ENCODE peak calls at places on chromosome 3, in ten cellular contexts. One of them, this sample, is unnamed.

GRCh38 chr3:185657691-185658503 is 71.8 kb downstream of the SENP2 start:
- DNase-seq in stimulated activated naive CD8-positive, alpha-beta T cell treated with anti-CD3 and anti-CD28 coated beads, Interleukin-15, Interleukin-2, amounts not matched to agents 100 U/mL and 50 U/mL, for 24 hours: no peak
- DNase-seq in NCI-H1694 treated with DMSO at 0.1 percent for 48 hours: no peak
- DNase-seq in activated naive CD4-positive, alpha-beta T cell: no peak
- DNase-seq in globus pallidus: no peak
- DNase-seq in AML-193: no peak
- DNase-seq in HS-5: no peak
- DNase-seq in T-cell: no peak
- DNase-seq in retina: no peak
- DNase-seq in ELF-1: no peak
- DNase-seq in this sample: no peak

GRCh38 chr3:16060358-16060852 is 114.1 kb upstream of the GALNT15 start:
- DNase-seq in stimulated activated naive CD8-positive, alpha-beta T cell treated with anti-CD3 and anti-CD28 coated beads, Interleukin-15, Interleukin-2, amounts not matched to agents 100 U/mL and 50 U/mL, for 24 hours: no peak
- DNase-seq in NCI-H1694 treated with DMSO at 0.1 percent for 48 hours: no peak
- DNase-seq in activated naive CD4-positive, alpha-beta T cell: no peak
- DNase-seq in globus pallidus: peak
- DNase-seq in AML-193: no peak
- DNase-seq in HS-5: peak
- DNase-seq in T-cell: no peak
- DNase-seq in retina: no peak
- DNase-seq in ELF-1: peak
- DNase-seq in this sample: no peak

GRCh38 chr3:57974796-57975388 is 33.3 kb upstream of the FLNB start:
- DNase-seq in stimulated activated naive CD8-positive, alpha-beta T cell treated with anti-CD3 and anti-CD28 coated beads, Interleukin-15, Interleukin-2, amounts not matched to agents 100 U/mL and 50 U/mL, for 24 hours: no peak
- DNase-seq in NCI-H1694 treated with DMSO at 0.1 percent for 48 hours: no peak
- DNase-seq in activated naive CD4-positive, alpha-beta T cell: no peak
- DNase-seq in globus pallidus: no peak
- DNase-seq in AML-193: no peak
- DNase-seq in HS-5: peak
- DNase-seq in T-cell: no peak
- DNase-seq in retina: no peak
- DNase-seq in ELF-1: peak
- DNase-seq in this sample: peak

GRCh38 chr3:71310595-71311319 is 272.8 kb downstream of the FOXP1 start:
- DNase-seq in stimulated activated naive CD8-positive, alpha-beta T cell treated with anti-CD3 and anti-CD28 coated beads, Interleukin-15, Interleukin-2, amounts not matched to agents 100 U/mL and 50 U/mL, for 24 hours: no peak
- DNase-seq in NCI-H1694 treated with DMSO at 0.1 percent for 48 hours: no peak
- DNase-seq in activated naive CD4-positive, alpha-beta T cell: no peak
- DNase-seq in globus pallidus: peak
- DNase-seq in AML-193: no peak
- DNase-seq in HS-5: no peak
- DNase-seq in T-cell: no peak
- DNase-seq in retina: no peak
- DNase-seq in ELF-1: peak
- DNase-seq in this sample: peak

GRCh38 chr3:38521391-38521987 is 25.3 kb downstream of the EXOG start:
- DNase-seq in stimulated activated naive CD8-positive, alpha-beta T cell treated with anti-CD3 and anti-CD28 coated beads, Interleukin-15, Interleukin-2, amounts not matched to agents 100 U/mL and 50 U/mL, for 24 hours: peak
- DNase-seq in NCI-H1694 treated with DMSO at 0.1 percent for 48 hours: peak
- DNase-seq in activated naive CD4-positive, alpha-beta T cell: peak
- DNase-seq in globus pallidus: peak
- DNase-seq in AML-193: peak
- DNase-seq in HS-5: peak
- DNase-seq in T-cell: peak
- DNase-seq in retina: peak
- DNase-seq in ELF-1: peak
- DNase-seq in this sample: peak

GRCh38 chr3:124885466-124886167 is 1.5 kb downstream of the ITGB5 start:
- DNase-seq in stimulated activated naive CD8-positive, alpha-beta T cell treated with anti-CD3 and anti-CD28 coated beads, Interleukin-15, Interleukin-2, amounts not matched to agents 100 U/mL and 50 U/mL, for 24 hours: no peak
- DNase-seq in NCI-H1694 treated with DMSO at 0.1 percent for 48 hours: no peak
- DNase-seq in activated naive CD4-positive, alpha-beta T cell: no peak
- DNase-seq in globus pallidus: peak
- DNase-seq in AML-193: no peak
- DNase-seq in HS-5: no peak
- DNase-seq in T-cell: no peak
- DNase-seq in retina: peak
- DNase-seq in ELF-1: peak
- DNase-seq in this sample: no peak

GRCh38 chr3:123799544-123800351 is 84.4 kb downstream of the MYLK start:
- DNase-seq in stimulated activated naive CD8-positive, alpha-beta T cell treated with anti-CD3 and anti-CD28 coated beads, Interleukin-15, Interleukin-2, amounts not matched to agents 100 U/mL and 50 U/mL, for 24 hours: no peak
- DNase-seq in NCI-H1694 treated with DMSO at 0.1 percent for 48 hours: no peak
- DNase-seq in activated naive CD4-positive, alpha-beta T cell: no peak
- DNase-seq in globus pallidus: no peak
- DNase-seq in AML-193: no peak
- DNase-seq in HS-5: no peak
- DNase-seq in T-cell: no peak
- DNase-seq in retina: peak
- DNase-seq in ELF-1: peak
- DNase-seq in this sample: no peak

GRCh38 chr3:101179637-101180036 is 140.7 kb downstream of the IMPG2 start:
- DNase-seq in stimulated activated naive CD8-positive, alpha-beta T cell treated with anti-CD3 and anti-CD28 coated beads, Interleukin-15, Interleukin-2, amounts not matched to agents 100 U/mL and 50 U/mL, for 24 hours: no peak
- DNase-seq in NCI-H1694 treated with DMSO at 0.1 percent for 48 hours: no peak
- DNase-seq in activated naive CD4-positive, alpha-beta T cell: no peak
- DNase-seq in globus pallidus: no peak
- DNase-seq in AML-193: no peak
- DNase-seq in HS-5: peak
- DNase-seq in T-cell: no peak
- DNase-seq in retina: no peak
- DNase-seq in ELF-1: no peak
- DNase-seq in this sample: no peak

This sample was measured in HL-60.